ENCODE peak calls at places on chromosomes 3 and 15, in seven cellular contexts. T is left colon; W is LoVo; K is stimulated activated CD8-positive, alpha-beta memory T cell treated with anti-CD3 and anti-CD28 coated beads, Interleukin-15, amount 100 ng/mL, for 1 hour; O is mucosa of gallbladder; N is RKO; U is T follicular helper cell. J is an unnamed sample.

GRCh38 chr3:55906896-55907295 is 419.8 kb upstream of the WNT5A start:
- DNase-seq in T (no peak), W (no peak), K (no peak), O (no peak), N (no peak), U (no peak), J (no peak)

GRCh38 chr3:71559021-71559420 is 24.5 kb downstream of the FOXP1 start:
- DNase-seq in T (no peak), W (no peak), K (no peak), O (no peak), N (no peak), U (no peak), J (no peak)

GRCh38 chr15:94400521-94401290 is 169.3 kb downstream of the MCTP2 start:
- DNase-seq in T (no peak), W (no peak), K (no peak), O (no peak), N (no peak), U (no peak), J (no peak)

GRCh38 chr3:194425399-194425798 is 26.3 kb upstream of the GP5 start:
- DNase-seq in T (no peak), W (no peak), K (no peak), O (no peak), N (no peak), U (no peak), J (no peak)

GRCh38 chr3:189908646-189909045 is 212.1 kb downstream of the P3H2 start:
- DNase-seq in T (no peak), W (peak), K (no peak), O (no peak), N (peak), U (no peak), J (no peak)

GRCh38 chr3:58487140-58487886 is 4.6 kb upstream of the KCTD6 start:
- DNase-seq in T (no peak), W (no peak), K (no peak), O (peak), N (peak), U (no peak), J (no peak)

GRCh38 chr3:44492496-44492895 is 15.0 kb upstream of the ZNF445 start:
- DNase-seq in T (no peak), W (no peak), K (no peak), O (no peak), N (no peak), U (no peak), J (no peak)

GRCh38 chr3:12643010-12643380 is 20.9 kb downstream of the RAF1 start:
- DNase-seq in T (no peak), W (no peak), K (no peak), O (no peak), N (no peak), U (no peak), J (no peak)

GRCh38 chr15:101067660-101068522 is 148.7 kb downstream of the LRRK1 start:
- DNase-seq in T (no peak), W (no peak), K (no peak), O (no peak), N (no peak), U (no peak), J (no peak)

GRCh38 chr3:144178607-144179006 is 207.0 kb downstream of the DIPK2A start:
- DNase-seq in T (no peak), W (no peak), K (no peak), O (no peak), N (no peak), U (no peak), J (no peak)

GRCh38 chr15:68749365-68750141 is 71.1 kb downstream of the ANP32A start:
- DNase-seq in T (no peak), W (no peak), K (no peak), O (no peak), N (no peak), U (no peak), J (no peak)

GRCh38 chr3:16319307-16319706 is 54.3 kb downstream of the OXNAD1 start:
- DNase-seq in T (peak), W (no peak), K (peak), O (peak), N (no peak), U (peak), J (peak)

GRCh38 chr15:48954538-48954937 is 9.2 kb downstream of the SHC4 start:
- DNase-seq in T (no peak), W (no peak), K (no peak), O (no peak), N (no peak), U (no peak), J (peak)

GRCh38 chr3:98807565-98807964 is 44.4 kb downstream of the ST3GAL6 start:
- DNase-seq in T (no peak), W (no peak), K (no peak), O (no peak), N (no peak), U (no peak), J (no peak)

GRCh38 chr15:57914350-57915055 is 151.0 kb downstream of the ALDH1A2 start:
- DNase-seq in T (peak), W (no peak), K (no peak), O (no peak), N (no peak), U (no peak), J (peak)

GRCh38 chr3:22542311-22542710 is 660.8 kb upstream of the UBE2E2 start:
- DNase-seq in T (no peak), W (no peak), K (no peak), O (no peak), N (no peak), U (no peak), J (no peak)

GRCh38 chr15:99361541-99362185 is 110.4 kb downstream of the LRRC28 start:
- DNase-seq in T (no peak), W (peak), K (no peak), O (no peak), N (peak), U (no peak), J (no peak)

GRCh38 chr3:190492129-190492528 is 21.8 kb upstream of the IL1RAP start:
- DNase-seq in T (no peak), W (no peak), K (no peak), O (no peak), N (no peak), U (no peak), J (no peak)

GRCh38 chr3:12353796-12354505 is 65.1 kb downstream of the PPARG start:
- DNase-seq in T (no peak), W (no peak), K (no peak), O (no peak), N (no peak), U (no peak), J (no peak)

GRCh38 chr3:21613372-21614070 is 137.5 kb downstream of the ZNF385D start:
- DNase-seq in T (no peak), W (no peak), K (no peak), O (no peak), N (no peak), U (no peak), J (no peak)

GRCh38 chr15:67824157-67824899 is 981 bp upstream of the SKOR1 start:
- DNase-seq in T (no peak), W (no peak), K (no peak), O (no peak), N (no peak), U (no peak), J (no peak)

GRCh38 chr15:74913041-74913440 is 6.4 kb upstream of the FAM219B start:
- DNase-seq in T (no peak), W (no peak), K (no peak), O (no peak), N (no peak), U (no peak), J (no peak)

GRCh38 chr15:36688310-36689102 is 109.1 kb downstream of the CDIN1 start:
- DNase-seq in T (no peak), W (no peak), K (no peak), O (no peak), N (peak), U (no peak), J (no peak)

GRCh38 chr3:188319569-188319968 is 165.6 kb downstream of the LPP start:
- DNase-seq in T (no peak), W (no peak), K (no peak), O (no peak), N (peak), U (no peak), J (no peak)

GRCh38 chr3:49133226-49133951 is 539 bp upstream of the LAMB2 start:
- DNase-seq in T (peak), W (peak), K (no peak), O (peak), N (peak), U (no peak), J (peak)

GRCh38 chr15:99982662-99983061 is 249.4 kb upstream of the LYSMD4 start:
- DNase-seq in T (no peak), W (no peak), K (no peak), O (no peak), N (no peak), U (no peak), J (no peak)

GRCh38 chr3:146384786-146385185 is 84.6 kb downstream of the PLSCR2 start:
- DNase-seq in T (no peak), W (no peak), K (no peak), O (no peak), N (no peak), U (no peak), J (no peak)

GRCh38 chr3:59425371-59425770 is 375.5 kb upstream of the CFAP20DC start:
- DNase-seq in T (no peak), W (no peak), K (no peak), O (peak), N (no peak), U (no peak), J (peak)

GRCh38 chr3:94420941-94421340 is 358.1 kb downstream of the NSUN3 start:
- DNase-seq in T (no peak), W (no peak), K (no peak), O (no peak), N (no peak), U (no peak), J (no peak)

GRCh38 chr3:101017048-101017447 is 23.8 kb upstream of the ABI3BP start:
- DNase-seq in T (no peak), W (no peak), K (no peak), O (no peak), N (no peak), U (no peak), J (no peak)

GRCh38 chr3:138042043-138042442 is 32.1 kb downstream of the CLDN18 start:
- DNase-seq in T (no peak), W (no peak), K (no peak), O (no peak), N (peak), U (no peak), J (no peak)

J was measured in testis.